ENCODE peak calls at places on chromosomes 11 and 22, in seven cellular contexts. One of them, this sample, is unnamed.

GRCh38 chr11:74466916-74467885 is at the start of gene KCNE3:
- DNase-seq in SJCRH30: no peak
- DNase-seq in NCI-H2171: no peak
- DNase-seq in NCI-H460: no peak
- DNase-seq in naive thymus-derived CD8-positive, alpha-beta T cell: no peak
- DNase-seq in fibroblast of the conjunctiva: no peak
- DNase-seq in bronchial epithelial cell: no peak
- DNase-seq in this sample: no peak

GRCh38 chr11:2728663-2729332 is 29.0 kb upstream of the KCNQ1OT1 start:
- DNase-seq in SJCRH30: no peak
- DNase-seq in NCI-H2171: no peak
- DNase-seq in NCI-H460: no peak
- DNase-seq in naive thymus-derived CD8-positive, alpha-beta T cell: no peak
- DNase-seq in fibroblast of the conjunctiva: no peak
- DNase-seq in bronchial epithelial cell: no peak
- DNase-seq in this sample: no peak

GRCh38 chr11:107545101-107545514 is 20.4 kb downstream of the ALKBH8 start:
- DNase-seq in SJCRH30: no peak
- DNase-seq in NCI-H2171: no peak
- DNase-seq in NCI-H460: no peak
- DNase-seq in naive thymus-derived CD8-positive, alpha-beta T cell: no peak
- DNase-seq in fibroblast of the conjunctiva: no peak
- DNase-seq in bronchial epithelial cell: peak; percentile 98
- DNase-seq in this sample: peak; percentile 9

GRCh38 chr11:66346476-66347424 is 679 bp downstream of the B4GAT1 start:
- DNase-seq in SJCRH30: no peak
- DNase-seq in NCI-H2171: no peak
- DNase-seq in NCI-H460: no peak
- DNase-seq in naive thymus-derived CD8-positive, alpha-beta T cell: no peak
- DNase-seq in fibroblast of the conjunctiva: no peak
- DNase-seq in bronchial epithelial cell: no peak
- DNase-seq in this sample: no peak

GRCh38 chr11:61345170-61345610 is 12.2 kb downstream of the TKFC start:
- DNase-seq in SJCRH30: peak; percentile 46
- DNase-seq in NCI-H2171: peak; percentile 10
- DNase-seq in NCI-H460: no peak
- DNase-seq in naive thymus-derived CD8-positive, alpha-beta T cell: no peak
- DNase-seq in fibroblast of the conjunctiva: no peak
- DNase-seq in bronchial epithelial cell: no peak
- DNase-seq in this sample: peak; percentile 63

GRCh38 chr11:46520971-46521745 is 72.7 kb downstream of the AMBRA1 start:
- DNase-seq in SJCRH30: peak; percentile 21
- DNase-seq in NCI-H2171: no peak
- DNase-seq in NCI-H460: no peak
- DNase-seq in naive thymus-derived CD8-positive, alpha-beta T cell: no peak
- DNase-seq in fibroblast of the conjunctiva: no peak
- DNase-seq in bronchial epithelial cell: peak; percentile 74
- DNase-seq in this sample: peak; percentile 43

GRCh38 chr22:25668437-25668836 is 73.6 kb upstream of the MYO18B start:
- DNase-seq in SJCRH30: no peak
- DNase-seq in NCI-H2171: no peak
- DNase-seq in NCI-H460: no peak
- DNase-seq in naive thymus-derived CD8-positive, alpha-beta T cell: no peak
- DNase-seq in fibroblast of the conjunctiva: peak; percentile 62
- DNase-seq in bronchial epithelial cell: peak; percentile 68
- DNase-seq in this sample: peak; percentile 53

GRCh38 chr22:32804036-32804435 is 2.5 kb downstream of the TIMP3 start:
- DNase-seq in SJCRH30: no peak
- DNase-seq in NCI-H2171: no peak
- DNase-seq in NCI-H460: no peak
- DNase-seq in naive thymus-derived CD8-positive, alpha-beta T cell: no peak
- DNase-seq in fibroblast of the conjunctiva: no peak
- DNase-seq in bronchial epithelial cell: no peak
- DNase-seq in this sample: no peak

GRCh38 chr11:127674754-127675153 is 674.2 kb upstream of the KIRREL3 start:
- DNase-seq in SJCRH30: no peak
- DNase-seq in NCI-H2171: no peak
- DNase-seq in NCI-H460: no peak
- DNase-seq in naive thymus-derived CD8-positive, alpha-beta T cell: no peak
- DNase-seq in fibroblast of the conjunctiva: no peak
- DNase-seq in bronchial epithelial cell: no peak
- DNase-seq in this sample: no peak

GRCh38 chr11:6455070-6455469 is 14.3 kb upstream of the HPX start:
- DNase-seq in SJCRH30: no peak
- DNase-seq in NCI-H2171: no peak
- DNase-seq in NCI-H460: no peak
- DNase-seq in naive thymus-derived CD8-positive, alpha-beta T cell: no peak
- DNase-seq in fibroblast of the conjunctiva: no peak
- DNase-seq in bronchial epithelial cell: no peak
- DNase-seq in this sample: no peak

GRCh38 chr11:128437137-128437536 is 150.2 kb downstream of the ETS1 start:
- DNase-seq in SJCRH30: no peak
- DNase-seq in NCI-H2171: no peak
- DNase-seq in NCI-H460: no peak
- DNase-seq in naive thymus-derived CD8-positive, alpha-beta T cell: no peak
- DNase-seq in fibroblast of the conjunctiva: no peak
- DNase-seq in bronchial epithelial cell: no peak
- DNase-seq in this sample: no peak

GRCh38 chr11:93100211-93100610 is 97.6 kb downstream of the SLC36A4 start:
- DNase-seq in SJCRH30: no peak
- DNase-seq in NCI-H2171: no peak
- DNase-seq in NCI-H460: no peak
- DNase-seq in naive thymus-derived CD8-positive, alpha-beta T cell: no peak
- DNase-seq in fibroblast of the conjunctiva: no peak
- DNase-seq in bronchial epithelial cell: peak; percentile 25
- DNase-seq in this sample: peak; percentile 6

GRCh38 chr22:32331236-32331917 is 26.3 kb upstream of the RFPL3 start:
- DNase-seq in SJCRH30: no peak
- DNase-seq in NCI-H2171: no peak
- DNase-seq in NCI-H460: no peak
- DNase-seq in naive thymus-derived CD8-positive, alpha-beta T cell: no peak
- DNase-seq in fibroblast of the conjunctiva: no peak
- DNase-seq in bronchial epithelial cell: no peak
- DNase-seq in this sample: no peak

GRCh38 chr11:18769802-18770456 is 21.7 kb downstream of the PTPN5 start:
- DNase-seq in SJCRH30: no peak
- DNase-seq in NCI-H2171: no peak
- DNase-seq in NCI-H460: no peak
- DNase-seq in naive thymus-derived CD8-positive, alpha-beta T cell: no peak
- DNase-seq in fibroblast of the conjunctiva: no peak
- DNase-seq in bronchial epithelial cell: no peak
- DNase-seq in this sample: no peak

GRCh38 chr11:126607776-126608625 is 252.5 kb downstream of the ST3GAL4 start:
- DNase-seq in SJCRH30: no peak
- DNase-seq in NCI-H2171: peak; percentile 33
- DNase-seq in NCI-H460: no peak
- DNase-seq in naive thymus-derived CD8-positive, alpha-beta T cell: no peak
- DNase-seq in fibroblast of the conjunctiva: no peak
- DNase-seq in bronchial epithelial cell: no peak
- DNase-seq in this sample: no peak

This sample was measured in myocyte.